ENCODE peak calls at places on chromosomes 6 and 20, in six cellular contexts. One of them, this sample, is unnamed.

GRCh38 chr6:79946242-79946641 is 1.1 kb downstream of the ELOVL4 start:
- DNase-seq in activated CD4-positive, alpha-beta T cell treated with anti-CD3 and anti-CD28 coated beads, Interleukin-2, amount 50 U/mL, for 24 hours: no peak
- DNase-seq in choroid plexus epithelial cell: peak
- DNase-seq in stimulated activated CD4-positive, alpha-beta T cell treated with anti-CD3 and anti-CD28 coated beads, Interleukin-4, amount 100 ng/mL, for 1 hour: no peak
- DNase-seq in NCI-H748 treated with DMSO at 0.1 percent for 48 hours: peak
- DNase-seq in astrocyte of the spinal cord: peak
- DNase-seq in this sample: no peak

GRCh38 chr20:48783533-48784272 is 44.1 kb downstream of the PREX1 start:
- DNase-seq in activated CD4-positive, alpha-beta T cell treated with anti-CD3 and anti-CD28 coated beads, Interleukin-2, amount 50 U/mL, for 24 hours: no peak
- DNase-seq in choroid plexus epithelial cell: peak
- DNase-seq in stimulated activated CD4-positive, alpha-beta T cell treated with anti-CD3 and anti-CD28 coated beads, Interleukin-4, amount 100 ng/mL, for 1 hour: no peak
- DNase-seq in NCI-H748 treated with DMSO at 0.1 percent for 48 hours: no peak
- DNase-seq in astrocyte of the spinal cord: peak
- DNase-seq in this sample: no peak

GRCh38 chr6:55528624-55529023 is 50.4 kb downstream of the HMGCLL1 start:
- DNase-seq in activated CD4-positive, alpha-beta T cell treated with anti-CD3 and anti-CD28 coated beads, Interleukin-2, amount 50 U/mL, for 24 hours: no peak
- DNase-seq in choroid plexus epithelial cell: peak
- DNase-seq in stimulated activated CD4-positive, alpha-beta T cell treated with anti-CD3 and anti-CD28 coated beads, Interleukin-4, amount 100 ng/mL, for 1 hour: no peak
- DNase-seq in NCI-H748 treated with DMSO at 0.1 percent for 48 hours: no peak
- DNase-seq in astrocyte of the spinal cord: peak
- DNase-seq in this sample: no peak

GRCh38 chr6:152124432-152125074 is 317.1 kb downstream of the ESR1 start:
- DNase-seq in activated CD4-positive, alpha-beta T cell treated with anti-CD3 and anti-CD28 coated beads, Interleukin-2, amount 50 U/mL, for 24 hours: no peak
- DNase-seq in choroid plexus epithelial cell: peak
- DNase-seq in stimulated activated CD4-positive, alpha-beta T cell treated with anti-CD3 and anti-CD28 coated beads, Interleukin-4, amount 100 ng/mL, for 1 hour: no peak
- DNase-seq in NCI-H748 treated with DMSO at 0.1 percent for 48 hours: peak
- DNase-seq in astrocyte of the spinal cord: peak
- DNase-seq in this sample: no peak

GRCh38 chr6:31898200-31899011 is 908 bp upstream of the EHMT2 start:
- DNase-seq in activated CD4-positive, alpha-beta T cell treated with anti-CD3 and anti-CD28 coated beads, Interleukin-2, amount 50 U/mL, for 24 hours: no peak
- DNase-seq in choroid plexus epithelial cell: peak
- DNase-seq in stimulated activated CD4-positive, alpha-beta T cell treated with anti-CD3 and anti-CD28 coated beads, Interleukin-4, amount 100 ng/mL, for 1 hour: no peak
- DNase-seq in NCI-H748 treated with DMSO at 0.1 percent for 48 hours: peak
- DNase-seq in astrocyte of the spinal cord: peak
- DNase-seq in this sample: peak

GRCh38 chr6:132392792-132393191 is 8.5 kb downstream of the MOXD1 start:
- DNase-seq in activated CD4-positive, alpha-beta T cell treated with anti-CD3 and anti-CD28 coated beads, Interleukin-2, amount 50 U/mL, for 24 hours: no peak
- DNase-seq in choroid plexus epithelial cell: peak
- DNase-seq in stimulated activated CD4-positive, alpha-beta T cell treated with anti-CD3 and anti-CD28 coated beads, Interleukin-4, amount 100 ng/mL, for 1 hour: no peak
- DNase-seq in NCI-H748 treated with DMSO at 0.1 percent for 48 hours: no peak
- DNase-seq in astrocyte of the spinal cord: no peak
- DNase-seq in this sample: no peak

GRCh38 chr6:33160728-33161323 is 31.4 kb downstream of the COL11A2 start:
- DNase-seq in activated CD4-positive, alpha-beta T cell treated with anti-CD3 and anti-CD28 coated beads, Interleukin-2, amount 50 U/mL, for 24 hours: no peak
- DNase-seq in choroid plexus epithelial cell: peak
- DNase-seq in stimulated activated CD4-positive, alpha-beta T cell treated with anti-CD3 and anti-CD28 coated beads, Interleukin-4, amount 100 ng/mL, for 1 hour: no peak
- DNase-seq in NCI-H748 treated with DMSO at 0.1 percent for 48 hours: no peak
- DNase-seq in astrocyte of the spinal cord: peak
- DNase-seq in this sample: no peak

GRCh38 chr20:50645253-50646068 is 45.9 kb downstream of the RIPOR3 start:
- DNase-seq in activated CD4-positive, alpha-beta T cell treated with anti-CD3 and anti-CD28 coated beads, Interleukin-2, amount 50 U/mL, for 24 hours: no peak
- DNase-seq in choroid plexus epithelial cell: peak
- DNase-seq in stimulated activated CD4-positive, alpha-beta T cell treated with anti-CD3 and anti-CD28 coated beads, Interleukin-4, amount 100 ng/mL, for 1 hour: no peak
- DNase-seq in NCI-H748 treated with DMSO at 0.1 percent for 48 hours: no peak
- DNase-seq in astrocyte of the spinal cord: peak
- DNase-seq in this sample: peak

GRCh38 chr6:16684195-16684689 is 77.0 kb downstream of the ATXN1 start:
- DNase-seq in activated CD4-positive, alpha-beta T cell treated with anti-CD3 and anti-CD28 coated beads, Interleukin-2, amount 50 U/mL, for 24 hours: no peak
- DNase-seq in choroid plexus epithelial cell: peak
- DNase-seq in stimulated activated CD4-positive, alpha-beta T cell treated with anti-CD3 and anti-CD28 coated beads, Interleukin-4, amount 100 ng/mL, for 1 hour: no peak
- DNase-seq in NCI-H748 treated with DMSO at 0.1 percent for 48 hours: no peak
- DNase-seq in astrocyte of the spinal cord: no peak
- DNase-seq in this sample: no peak

GRCh38 chr20:49400904-49401303 is 81.6 kb downstream of the KCNB1 start:
- DNase-seq in activated CD4-positive, alpha-beta T cell treated with anti-CD3 and anti-CD28 coated beads, Interleukin-2, amount 50 U/mL, for 24 hours: no peak
- DNase-seq in choroid plexus epithelial cell: peak
- DNase-seq in stimulated activated CD4-positive, alpha-beta T cell treated with anti-CD3 and anti-CD28 coated beads, Interleukin-4, amount 100 ng/mL, for 1 hour: no peak
- DNase-seq in NCI-H748 treated with DMSO at 0.1 percent for 48 hours: no peak
- DNase-seq in astrocyte of the spinal cord: peak
- DNase-seq in this sample: no peak

GRCh38 chr6:169161572-169162167 is 92.0 kb downstream of the THBS2 start:
- DNase-seq in activated CD4-positive, alpha-beta T cell treated with anti-CD3 and anti-CD28 coated beads, Interleukin-2, amount 50 U/mL, for 24 hours: no peak
- DNase-seq in choroid plexus epithelial cell: no peak
- DNase-seq in stimulated activated CD4-positive, alpha-beta T cell treated with anti-CD3 and anti-CD28 coated beads, Interleukin-4, amount 100 ng/mL, for 1 hour: no peak
- DNase-seq in NCI-H748 treated with DMSO at 0.1 percent for 48 hours: no peak
- DNase-seq in astrocyte of the spinal cord: no peak
- DNase-seq in this sample: no peak

GRCh38 chr20:38599410-38599882 is 2.2 kb upstream of the ARHGAP40 start:
- DNase-seq in activated CD4-positive, alpha-beta T cell treated with anti-CD3 and anti-CD28 coated beads, Interleukin-2, amount 50 U/mL, for 24 hours: no peak
- DNase-seq in choroid plexus epithelial cell: peak
- DNase-seq in stimulated activated CD4-positive, alpha-beta T cell treated with anti-CD3 and anti-CD28 coated beads, Interleukin-4, amount 100 ng/mL, for 1 hour: no peak
- DNase-seq in NCI-H748 treated with DMSO at 0.1 percent for 48 hours: no peak
- DNase-seq in astrocyte of the spinal cord: no peak
- DNase-seq in this sample: no peak

GRCh38 chr20:63363981-63364536 is 2.9 kb upstream of the CHRNA4 start:
- DNase-seq in activated CD4-positive, alpha-beta T cell treated with anti-CD3 and anti-CD28 coated beads, Interleukin-2, amount 50 U/mL, for 24 hours: no peak
- DNase-seq in choroid plexus epithelial cell: no peak
- DNase-seq in stimulated activated CD4-positive, alpha-beta T cell treated with anti-CD3 and anti-CD28 coated beads, Interleukin-4, amount 100 ng/mL, for 1 hour: no peak
- DNase-seq in NCI-H748 treated with DMSO at 0.1 percent for 48 hours: no peak
- DNase-seq in astrocyte of the spinal cord: no peak
- DNase-seq in this sample: no peak

GRCh38 chr20:34049897-34050695 is 56.4 kb downstream of the RALY start:
- DNase-seq in activated CD4-positive, alpha-beta T cell treated with anti-CD3 and anti-CD28 coated beads, Interleukin-2, amount 50 U/mL, for 24 hours: no peak
- DNase-seq in choroid plexus epithelial cell: no peak
- DNase-seq in stimulated activated CD4-positive, alpha-beta T cell treated with anti-CD3 and anti-CD28 coated beads, Interleukin-4, amount 100 ng/mL, for 1 hour: no peak
- DNase-seq in NCI-H748 treated with DMSO at 0.1 percent for 48 hours: no peak
- DNase-seq in astrocyte of the spinal cord: no peak
- DNase-seq in this sample: no peak

This sample was measured in H1.